ENCODE peak calls at places on chromosome 4, in five cellular contexts. D, P, A, T and F are unnamed samples.

GRCh38 chr4:182876427-182876826 is 40.8 kb downstream of the DCTD start:
- DNase-seq in P (no peak), T (no peak), A (no peak), D (no peak), F (no peak)

GRCh38 chr4:36235306-36235705 is 9.0 kb downstream of the ARAP2 start:
- DNase-seq in D (no peak), T (peak; percentile 18), P (no peak), A (no peak), F (no peak)

GRCh38 chr4:158667651-158668198 is 4.0 kb downstream of the C4orf46 start:
- DNase-seq in D (peak; percentile 30), T (peak; percentile 16), P (peak; percentile 48), A (peak; percentile 26), F (peak; percentile 31)

GRCh38 chr4:48103483-48104139 is 30.4 kb downstream of the TXK start:
- DNase-seq in D (peak; percentile 39), P (no peak), T (no peak), A (no peak), F (no peak)

GRCh38 chr4:22071749-22072148 is 123.2 kb upstream of the KCNIP4 start:
- DNase-seq in D (peak; percentile 8), P (no peak), A (no peak), T (peak; percentile 5), F (peak; percentile 5)

GRCh38 chr4:8474856-8475255 is 34.3 kb downstream of the TRMT44 start:
- DNase-seq in T (no peak), D (no peak), P (no peak), A (no peak), F (no peak)

GRCh38 chr4:44446801-44447562 is 1.6 kb downstream of the KCTD8 start:
- DNase-seq in T (no peak), A (peak; percentile 16), P (peak; percentile 0), D (no peak), F (peak; percentile 29)

GRCh38 chr4:146916479-146917076 is 29.1 kb downstream of the TTC29 start:
- DNase-seq in P (peak; percentile 66), D (peak; percentile 42), T (peak; percentile 41), A (no peak), F (peak; percentile 6)

GRCh38 chr4:95381843-95382580 is 166.8 kb downstream of the UNC5C start:
- DNase-seq in D (no peak), A (no peak), T (no peak), P (no peak), F (no peak)

GRCh38 chr4:19286924-19287323 is 964.8 kb upstream of the SLIT2 start:
- DNase-seq in T (no peak), P (no peak), D (no peak), A (no peak), F (no peak)

GRCh38 chr4:67725132-67725531 is 24.2 kb upstream of the UBA6 start:
- DNase-seq in P (peak; percentile 18), A (no peak), D (no peak), T (no peak), F (no peak)

DNA sequence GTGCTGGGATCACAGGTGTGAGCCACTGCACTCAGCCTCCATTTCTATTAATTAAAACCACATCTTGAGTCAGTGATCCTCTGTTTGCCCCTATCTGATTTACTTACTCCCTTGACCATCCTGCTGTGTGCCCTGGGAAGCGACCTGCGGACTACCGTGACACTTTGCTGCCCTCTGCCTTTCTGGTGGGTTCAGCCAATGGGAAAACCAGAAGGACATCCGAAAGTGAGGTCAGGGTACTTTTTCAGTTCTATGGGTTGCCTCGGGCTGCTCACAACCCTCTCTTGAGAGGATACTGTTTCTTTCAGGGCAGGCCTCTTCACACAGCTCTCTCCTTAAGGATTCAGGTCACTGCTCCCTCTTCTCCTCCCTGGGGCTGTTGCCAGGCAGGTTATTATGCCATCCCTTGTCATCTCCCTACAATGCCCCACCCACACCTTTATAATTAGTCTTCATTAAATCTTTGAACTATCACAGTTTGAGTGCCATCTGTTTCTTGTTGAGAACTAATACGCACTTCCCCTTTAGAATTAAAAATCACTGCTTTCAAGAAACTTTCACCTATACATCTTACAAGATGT is 21.4 kb downstream of the PLAC8 start:
- DNase-seq in T (no peak), P (no peak), D (no peak), A (no peak), F (no peak)
- TF ChIP-seq CTCF in T (no peak), P (no peak), D (no peak), A (no peak), F (no peak)

GRCh38 chr4:23773884-23774636 is 115.8 kb downstream of the PPARGC1A start:
- DNase-seq in D (no peak), T (no peak), A (no peak), P (no peak), F (no peak)

GRCh38 chr4:23774932-23775331 is 114.9 kb downstream of the PPARGC1A start:
- DNase-seq in D (no peak), T (no peak), A (no peak), P (peak; percentile 3), F (no peak)

GRCh38 chr4:23779839-23780238 is 110.0 kb downstream of the PPARGC1A start:
- DNase-seq in P (no peak), A (no peak), D (no peak), T (no peak), F (no peak)

GRCh38 chr4:23779422-23779821 is 110.4 kb downstream of the PPARGC1A start:
- DNase-seq in T (no peak), A (no peak), D (no peak), P (no peak), F (no peak)

GRCh38 chr4:23775694-23776093 is 114.2 kb downstream of the PPARGC1A start:
- DNase-seq in A (peak; percentile 37), D (no peak), P (no peak), T (no peak), F (no peak)
- TF ChIP-seq CTCF in A (peak; percentile 13), D (no peak), P (no peak), T (peak; percentile 19), F (no peak)

GRCh38 chr4:91035276-91035675 is 908.1 kb downstream of the CCSER1 start:
- DNase-seq in P (no peak), A (no peak), T (no peak), D (no peak), F (no peak)

GRCh38 chr4:91037951-91038350 is 910.8 kb downstream of the CCSER1 start:
- DNase-seq in T (no peak), P (no peak), A (no peak), D (no peak), F (no peak)

GRCh38 chr4:91031761-91032160 is 904.6 kb downstream of the CCSER1 start:
- DNase-seq in A (no peak), T (no peak), D (no peak), P (no peak), F (no peak)

GRCh38 chr4:91028223-91028622 is 901.0 kb downstream of the CCSER1 start:
- DNase-seq in A (no peak), T (no peak), D (no peak), P (no peak), F (no peak)

GRCh38 chr4:91032725-91033445 is 905.7 kb downstream of the CCSER1 start:
- DNase-seq in T (no peak), A (no peak), D (no peak), P (no peak), F (no peak)
- TF ChIP-seq CTCF in T (no peak), A (no peak), D (no peak), P (no peak), F (no peak)

GRCh38 chr4:28357985-28358384 is 1497.3 kb downstream of the STIM2 start:
- DNase-seq in T (no peak), P (peak; percentile 37), A (no peak), D (no peak), F (no peak)
- TF ChIP-seq CTCF in T (peak; percentile 69), P (peak; percentile 62), A (no peak), D (no peak), F (no peak)